ENCODE peak calls at places on chromosomes 11 and 22, in five cellular contexts. O is spleen, P is GM23338, Z is sigmoid colon, X is breast epithelium. E is an unnamed sample.

GRCh38 chr11:115585361-115586024 is 81.3 kb upstream of the CADM1 start:
- DNase-seq in O (no peak), P (no peak), Z (no peak), X (no peak), E (no peak)

GRCh38 chr22:38882480-38882879 is 10.5 kb upstream of the CBX6 start:
- DNase-seq in O (no peak), P (no peak), Z (no peak), X (no peak), E (no peak)

GRCh38 chr11:10439924-10440323 is 15.1 kb upstream of the AMPD3 start:
- DNase-seq in O (no peak), P (no peak), Z (no peak), X (no peak), E (no peak)

GRCh38 chr11:68424101-68424632 is 36.4 kb upstream of the PPP6R3 start:
- DNase-seq in O (no peak), P (no peak), Z (no peak), X (no peak), E (no peak)

GRCh38 chr11:123491241-123491640 is 61.2 kb downstream of the GRAMD1B start:
- DNase-seq in O (no peak), P (no peak), Z (no peak), X (no peak), E (no peak)

GRCh38 chr22:38737302-38738060 is 18.3 kb downstream of the SUN2 start:
- DNase-seq in O (peak; percentile 61), P (no peak), Z (no peak), X (no peak), E (no peak)

GRCh38 chr22:39073941-39074340 is 3.1 kb upstream of the APOBEC3G start:
- DNase-seq in O (no peak), P (no peak), Z (no peak), X (no peak), E (no peak)

GRCh38 chr22:27108425-27109114 is 451.2 kb downstream of the MIAT start:
- DNase-seq in O (no peak), P (no peak), Z (peak; percentile 93), X (peak; percentile 60), E (peak; percentile 71)

GRCh38 chr11:60852639-60853468 is 2.9 kb downstream of the PTGDR2 start:
- DNase-seq in O (no peak), P (peak; percentile 77), Z (no peak), X (no peak), E (no peak)

GRCh38 chr11:47308050-47308823 is 38.3 kb downstream of the MADD start:
- DNase-seq in O (no peak), P (no peak), Z (no peak), X (no peak), E (no peak)

DNA sequence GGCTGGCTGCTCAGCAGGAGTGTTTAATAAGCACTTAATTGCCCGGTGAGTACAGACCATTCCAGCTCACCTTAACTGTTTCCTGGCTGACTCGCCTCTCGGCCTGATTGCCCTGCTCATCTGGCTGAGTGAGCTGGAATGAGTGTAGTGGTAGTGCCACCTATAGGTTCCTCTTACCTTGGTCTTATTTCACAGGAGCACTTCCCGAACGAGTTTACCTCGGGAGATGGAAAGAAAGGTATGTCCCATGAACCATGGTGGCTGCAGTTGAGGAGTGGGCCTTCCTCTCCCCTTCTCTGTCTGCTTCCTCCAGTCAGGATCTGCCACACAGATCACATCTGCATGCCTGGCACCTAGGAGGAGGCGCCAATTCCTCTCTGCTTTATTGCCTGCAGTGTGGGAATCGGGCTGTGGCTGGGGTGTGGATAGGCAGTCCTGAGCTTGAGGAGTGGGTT is 26.7 kb downstream of the UPB1 start:
- DNase-seq in O (no peak), P (peak; percentile 91), Z (no peak), X (no peak), E (no peak)
- H3K4me1 ChIP-seq in O (peaks cover 16% of the 10 kb centered on the region), P (peaks cover 6% of the 10 kb centered on the region), Z (peaks cover 7% of the 10 kb centered on the region), X (no peaks in the 10 kb centered on the region), E (peaks cover 19% of the 10 kb centered on the region)

GRCh38 chr11:65304613-65305012 is 10.1 kb upstream of the CDC42EP2 start:
- DNase-seq in O (no peak), P (no peak), Z (no peak), X (no peak), E (no peak)

GRCh38 chr11:65304110-65304509 is 10.6 kb upstream of the CDC42EP2 start:
- DNase-seq in O (no peak), P (no peak), Z (no peak), X (no peak), E (no peak)

GRCh38 chr11:65307298-65308229 is 7.1 kb upstream of the CDC42EP2 start:
- DNase-seq in O (no peak), P (no peak), Z (no peak), X (no peak), E (no peak)

GRCh38 chr11:65303542-65303941 is 11.1 kb upstream of the CDC42EP2 start:
- DNase-seq in O (no peak), P (no peak), Z (no peak), X (no peak), E (no peak)

GRCh38 chr11:65305501-65306268 is 9.0 kb upstream of the CDC42EP2 start:
- DNase-seq in O (no peak), P (no peak), Z (peak; percentile 90), X (no peak), E (no peak)
- TF ChIP-seq POLR2AphosphoS5 in O (peak; percentile 7), P (no peak), Z (no peak), X (no peak), E (no peak)

GRCh38 chr22:20552913-20553401 is 45.5 kb downstream of the MED15 start:
- DNase-seq in O (peak; percentile 74), P (no peak), Z (peak; percentile 67), X (no peak), E (no peak)
- H3K4me1 ChIP-seq in O (peaks cover 93% of the 10 kb centered on the region), P (peaks cover 4% of the 10 kb centered on the region), Z (peaks cover 80% of the 10 kb centered on the region), X (peaks cover 8% of the 10 kb centered on the region), E (peaks cover 66% of the 10 kb centered on the region)

GRCh38 chr22:32409977-32410376 is 2.1 kb downstream of the RTCB start:
- DNase-seq in O (no peak), P (no peak), Z (no peak), X (no peak), E (no peak)
- TF ChIP-seq POLR2AphosphoS5 in O (no peak), P (no peak), Z (no peak), X (no peak), E (no peak)

GRCh38 chr11:12684821-12685220 is 10.6 kb downstream of the TEAD1 start:
- DNase-seq in O (no peak), P (peak; percentile 48), Z (no peak), X (no peak), E (no peak)
- H3K4me1 ChIP-seq in O (no peaks in the 10 kb centered on the region), P (peaks cover 90% of the 10 kb centered on the region), Z (peaks cover 100% of the 10 kb centered on the region), X (peaks cover 14% of the 10 kb centered on the region), E (peaks cover 49% of the 10 kb centered on the region)

GRCh38 chr11:74232316-74232950 is 61.3 kb downstream of the PPME1 start:
- DNase-seq in O (no peak), P (no peak), Z (no peak), X (no peak), E (no peak)
- TF ChIP-seq POLR2AphosphoS5 in O (no peak), P (no peak), Z (no peak), X (no peak), E (no peak)

GRCh38 chr11:9029477-9029876 is 25.7 kb upstream of the NRIP3 start:
- DNase-seq in O (no peak), P (no peak), Z (no peak), X (no peak), E (no peak)

GRCh38 chr11:9028591-9028990 is 24.8 kb upstream of the NRIP3 start:
- DNase-seq in O (no peak), P (no peak), Z (no peak), X (no peak), E (no peak)

GRCh38 chr11:9025101-9025850 is 21.5 kb upstream of the NRIP3 start:
- DNase-seq in O (no peak), P (no peak), Z (no peak), X (no peak), E (no peak)

GRCh38 chr11:9030601-9031000 is 26.8 kb upstream of the NRIP3 start:
- DNase-seq in O (no peak), P (no peak), Z (no peak), X (no peak), E (no peak)
- H3K4me1 ChIP-seq in O (no peaks in the 10 kb centered on the region), P (no peaks in the 10 kb centered on the region), Z (no peaks in the 10 kb centered on the region), X (no peaks in the 10 kb centered on the region), E (no peaks in the 10 kb centered on the region)